ENCODE peak calls at places on chromosomes 1 and 21, in ten cellular contexts. O is SK-N-SH, I is prostate gland, R is GM23338, B is pancreas, W is fibroblast of lung, V is AG09309, T is astrocyte of the spinal cord, N is epithelial cell of proximal tubule, K is Peyer's patch. J is an unnamed sample.

GRCh38 chr21:43191521-43191920 is 22.7 kb downstream of the CRYAA start:
- DNase-seq in O (no peak), K (peak; percentile 33), R (no peak), V (no peak), I (no peak), T (no peak), W (no peak), N (no peak), B (no peak), J (no peak)

GRCh38 chr1:223228931-223229528 is 86.0 kb upstream of the TLR5 start:
- DNase-seq in V (no peak), K (no peak), O (no peak), N (no peak), W (peak; percentile 50), B (no peak), T (no peak), R (no peak), I (no peak), J (no peak)

GRCh38 chr1:52632732-52633290 is at the start of gene SHISAL2A:
- DNase-seq in T (no peak), K (peak; percentile 82), W (peak; percentile 43), N (no peak), O (peak; percentile 87), V (no peak), B (peak; percentile 33), R (peak; percentile 84), I (no peak), J (no peak)

GRCh38 chr1:44035726-44036408 is 4.6 kb upstream of the SLC6A9 start:
- DNase-seq in B (no peak), T (no peak), W (peak; percentile 10), K (peak; percentile 66), O (peak; percentile 64), V (no peak), N (no peak), R (no peak), I (no peak), J (no peak)

GRCh38 chr21:39094847-39095525 is 88.3 kb downstream of the PSMG1 start:
- DNase-seq in W (peak; percentile 95), O (no peak), R (no peak), B (no peak), V (peak; percentile 72), N (no peak), I (no peak), T (peak; percentile 60), K (no peak), J (peak; percentile 88)

GRCh38 chr1:241499910-241500309 is 19.6 kb downstream of the FH start:
- DNase-seq in O (peak; percentile 41), V (no peak), K (no peak), I (no peak), T (peak; percentile 47), R (peak; percentile 43), B (no peak), W (peak; percentile 29), N (no peak), J (no peak)

GRCh38 chr1:40546957-40547356 is 15.5 kb downstream of the ZNF684 start:
- DNase-seq in K (no peak), V (no peak), B (no peak), R (no peak), T (no peak), N (no peak), I (no peak), W (no peak), O (no peak), J (no peak)

GRCh38 chr1:220878223-220879081 is 791 bp upstream of the HLX start:
- DNase-seq in O (no peak), I (no peak), B (peak; percentile 46), N (no peak), W (no peak), V (no peak), T (peak; percentile 16), K (peak; percentile 73), R (peak; percentile 38), J (no peak)

GRCh38 chr1:3593745-3594144 is 17.6 kb downstream of the MEGF6 start:
- DNase-seq in V (no peak), B (no peak), I (no peak), W (no peak), T (no peak), O (no peak), N (no peak), K (no peak), R (no peak), J (no peak)

GRCh38 chr1:3590145-3590768 is 21.1 kb downstream of the MEGF6 start:
- DNase-seq in N (no peak), I (no peak), K (no peak), O (peak; percentile 77), B (no peak), V (no peak), R (no peak), T (no peak), W (no peak), J (no peak)

GRCh38 chr1:3593334-3593733 is 18.0 kb downstream of the MEGF6 start:
- DNase-seq in B (no peak), V (no peak), W (no peak), O (no peak), I (no peak), T (no peak), R (no peak), K (no peak), N (no peak), J (no peak)

GRCh38 chr1:3588395-3588794 is 22.9 kb downstream of the MEGF6 start:
- DNase-seq in K (no peak), R (no peak), N (no peak), B (no peak), O (no peak), W (no peak), I (no peak), T (no peak), V (no peak), J (no peak)

GRCh38 chr1:3590951-3591865 is 20.1 kb downstream of the MEGF6 start:
- DNase-seq in I (no peak), K (no peak), B (no peak), N (no peak), V (no peak), T (no peak), R (peak; percentile 70), O (no peak), W (no peak), J (no peak)
- TF ChIP-seq CTCF in I (no peak), K (no peak), B (no peak), N (no peak), V (no peak), T (no peak), R (peak; percentile 41), O (no peak), W (no peak), J (no peak)

DNA sequence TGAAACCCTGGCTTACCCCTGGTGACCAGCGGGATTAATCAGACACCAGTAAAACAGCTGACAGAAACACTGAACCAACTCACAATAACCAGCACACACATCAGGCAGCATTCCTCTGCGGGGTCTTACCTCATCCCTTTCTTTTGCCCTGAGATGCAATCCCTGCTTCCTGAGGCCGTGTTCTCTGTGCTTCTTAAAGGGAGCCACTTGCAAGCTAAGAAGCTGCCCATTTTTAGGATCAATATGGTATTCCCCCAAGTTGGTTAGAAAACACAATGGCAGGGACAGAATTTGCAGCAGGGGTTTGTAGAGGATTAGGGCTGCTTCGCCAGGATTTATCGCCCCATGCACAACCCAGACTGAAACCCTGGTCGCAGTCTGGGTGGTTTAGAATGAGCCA is 74.7 kb upstream of the OLIG2 start:
- DNase-seq in K (no peak), R (peak; percentile 49), O (no peak), B (no peak), V (no peak), N (no peak), I (no peak), T (no peak), W (no peak), J (no peak)
- H3K4me3 ChIP-seq in K (no peak overlapping the region), R (no peak overlapping the region), O (no peak overlapping the region), B (no peak overlapping the region), V (no peak overlapping the region), N (no peak overlapping the region), I (no peak overlapping the region), T (no peak overlapping the region), W (no peak overlapping the region), J (no peak overlapping the region)

GRCh38 chr1:87840772-87841171 is 512.1 kb downstream of the LMO4 start:
- DNase-seq in K (no peak), W (no peak), R (no peak), O (no peak), I (no peak), T (no peak), V (no peak), N (no peak), B (no peak), J (no peak)

DNA sequence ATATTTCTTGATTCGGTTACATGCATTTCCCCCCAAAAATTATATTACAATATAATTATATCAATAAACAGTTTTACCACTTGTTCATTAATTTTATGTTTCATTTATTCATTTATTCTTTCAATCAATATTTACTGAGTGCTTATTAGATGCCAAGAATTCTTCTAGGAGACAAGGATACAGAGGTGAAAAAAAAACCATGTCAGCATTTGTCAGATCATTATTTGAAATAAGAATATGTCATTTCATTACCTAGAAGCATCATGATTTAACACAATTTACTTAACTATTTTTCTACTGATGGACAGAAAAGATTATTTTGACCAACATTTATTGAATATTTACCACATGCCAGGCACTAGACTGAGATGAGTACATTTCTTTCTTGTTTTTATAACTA is 512.7 kb downstream of the LMO4 start:
- DNase-seq in N (no peak), O (no peak), I (no peak), V (no peak), K (no peak), T (no peak), B (no peak), W (no peak), R (no peak), J (no peak)
- TF ChIP-seq CTCF in N (no peak), O (no peak), I (no peak), V (no peak), K (no peak), T (no peak), B (no peak), W (no peak), R (no peak), J (no peak)

GRCh38 chr1:66775646-66776045 is 23.4 kb downstream of the DYNLT5 start:
- DNase-seq in O (no peak), T (no peak), I (no peak), B (no peak), W (no peak), N (no peak), V (no peak), K (no peak), R (no peak), J (no peak)

GRCh38 chr1:66779475-66780078 is 21.5 kb downstream of the INSL5 start:
- DNase-seq in R (no peak), B (no peak), I (no peak), N (no peak), V (no peak), T (no peak), O (no peak), W (no peak), K (no peak), J (no peak)

GRCh38 chr1:66777846-66778245 is 23.2 kb downstream of the INSL5 start:
- DNase-seq in W (no peak), K (no peak), T (no peak), B (no peak), O (no peak), R (no peak), I (no peak), V (no peak), N (no peak), J (no peak)

GRCh38 chr1:66778266-66778665 is 22.8 kb downstream of the INSL5 start:
- DNase-seq in V (no peak), W (no peak), R (no peak), N (no peak), B (no peak), T (no peak), K (no peak), O (no peak), I (no peak), J (no peak)

DNA sequence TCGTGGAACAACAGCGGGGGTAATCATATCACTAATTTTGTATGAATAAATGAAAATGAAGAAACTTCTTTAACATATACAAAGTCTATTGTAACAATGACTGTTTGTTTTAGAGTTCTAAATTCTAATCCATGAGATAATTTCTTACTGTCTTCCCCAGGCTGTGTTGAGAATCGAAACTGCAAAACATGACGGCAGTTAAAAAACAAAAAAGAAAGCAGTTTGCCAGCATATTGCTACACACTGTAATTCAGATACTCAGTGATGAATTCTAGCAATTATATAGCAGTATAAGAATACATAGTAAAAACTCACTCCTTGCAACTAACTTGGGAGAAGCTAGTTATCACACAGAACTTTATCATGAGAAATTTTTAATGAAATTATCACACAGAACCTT is 22.1 kb downstream of the INSL5 start:
- DNase-seq in N (no peak), O (no peak), V (peak; percentile 4), B (no peak), I (no peak), W (no peak), K (no peak), R (no peak), T (no peak), J (no peak)
- H3K4me3 ChIP-seq in N (no peak overlapping the region), O (no peak overlapping the region), V (no peak overlapping the region), B (no peak overlapping the region), I (no peak overlapping the region), W (no peak overlapping the region), K (no peak overlapping the region), R (no peak overlapping the region), T (no peak overlapping the region), J (no peak overlapping the region)